ENCODE peak calls at places on chromosomes 7 and 10, in five cellular contexts. A is EL, H is OCI-LY7, C is KG1, Y is HuH-7.5. F is an unnamed sample.

GRCh38 chr10:98235876-98236275 is 32.1 kb downstream of the LOXL4 start:
- DNase-seq in Y (no peak), H (no peak), A (no peak), C (no peak), F (no peak)

GRCh38 chr7:5750026-5750425 is 31.4 kb downstream of the RNF216 start:
- DNase-seq in Y (no peak), A (no peak), C (no peak), H (no peak), F (peak)

GRCh38 chr10:87861566-87861952 is 1.8 kb downstream of the KLLN start:
- DNase-seq in A (peak), H (peak), C (peak), Y (peak), F (peak)

GRCh38 chr10:70331486-70332268 is 47.9 kb upstream of the NPFFR1 start:
- DNase-seq in A (peak), Y (peak), C (peak), H (peak), F (peak)

GRCh38 chr7:115047968-115048720 is 126.2 kb downstream of the MDFIC start:
- DNase-seq in Y (no peak), H (no peak), A (peak), C (no peak), F (no peak)

GRCh38 chr10:7337431-7338171 is 73.2 kb downstream of the SFMBT2 start:
- DNase-seq in A (no peak), Y (no peak), C (no peak), H (peak), F (peak)

GRCh38 chr10:132429281-132430230 is 32.6 kb downstream of the PWWP2B start:
- DNase-seq in H (no peak), A (no peak), C (no peak), Y (no peak), F (peak)

GRCh38 chr7:50397320-50397970 is 52.7 kb downstream of the FIGNL1 start:
- DNase-seq in A (no peak), H (no peak), Y (no peak), C (no peak), F (no peak)

GRCh38 chr7:33922820-33923219 is 17.5 kb downstream of the BMPER start:
- DNase-seq in C (no peak), H (no peak), Y (no peak), A (no peak), F (no peak)

GRCh38 chr10:99782447-99783286 is at the start of gene ABCC2:
- DNase-seq in H (no peak), Y (peak), A (no peak), C (no peak), F (no peak)

GRCh38 chr7:151724920-151725584 is 151.9 kb downstream of the PRKAG2 start:
- DNase-seq in A (no peak), Y (no peak), C (no peak), H (no peak), F (no peak)

GRCh38 chr10:24552346-24553016 is 171.2 kb downstream of the ARHGAP21 start:
- DNase-seq in C (no peak), A (peak), Y (peak), H (peak), F (no peak)

GRCh38 chr7:5143935-5144903 is 45.8 kb upstream of the WIPI2 start:
- DNase-seq in Y (no peak), C (no peak), A (no peak), H (peak), F (peak)

GRCh38 chr7:82167568-82168314 is 275.8 kb downstream of the CACNA2D1 start:
- DNase-seq in Y (no peak), A (no peak), C (no peak), H (no peak), F (no peak)